ENCODE peak calls at places on chromosome 15, in five cellular contexts. H, V, X, O and Y are unnamed samples.

GRCh38 chr15:32704343-32705076 is 13.3 kb upstream of the GREM1 start:
- DNase-seq in O (no peak), V (no peak), H (peak; percentile 3), X (no peak), Y (no peak)

GRCh38 chr15:68364028-68364659 is 67.8 kb downstream of the ITGA11 start:
- DNase-seq in O (no peak), X (no peak), H (no peak), V (no peak), Y (no peak)

GRCh38 chr15:59997070-59997701 is 6.9 kb upstream of the FOXB1 start:
- DNase-seq in X (no peak), O (no peak), V (peak; percentile 23), H (peak; percentile 37), Y (peak; percentile 51)

GRCh38 chr15:80996247-80996646 is 4.5 kb upstream of the TLNRD1 start:
- DNase-seq in O (no peak), X (no peak), V (no peak), H (no peak), Y (no peak)

GRCh38 chr15:83559310-83559966 is 94.5 kb upstream of the ADAMTSL3 start:
- DNase-seq in V (peak; percentile 57), H (peak; percentile 10), X (peak; percentile 30), O (peak; percentile 48), Y (peak; percentile 54)

GRCh38 chr15:48722764-48723661 is 77.5 kb upstream of the FBN1 start:
- DNase-seq in X (no peak), V (peak; percentile 93), H (no peak), O (no peak), Y (no peak)

GRCh38 chr15:78167227-78167888 is 18.2 kb downstream of the IDH3A start:
- DNase-seq in X (no peak), V (no peak), H (no peak), O (no peak), Y (no peak)

GRCh38 chr15:86691091-86691490 is 611.4 kb downstream of the AGBL1 start:
- DNase-seq in H (no peak), V (no peak), X (no peak), O (no peak), Y (no peak)

GRCh38 chr15:66809664-66810063 is 107.6 kb downstream of the SMAD6 start:
- DNase-seq in X (no peak), O (no peak), V (no peak), H (no peak), Y (no peak)

GRCh38 chr15:95865330-95865739 is 465.2 kb upstream of the NR2F2 start:
- DNase-seq in X (no peak), H (no peak), O (no peak), V (no peak), Y (no peak)

GRCh38 chr15:57902155-57902554 is 163.4 kb downstream of the ALDH1A2 start:
- DNase-seq in H (no peak), O (no peak), X (no peak), V (peak; percentile 59), Y (no peak)

GRCh38 chr15:100781961-100782525 is 97.6 kb upstream of the ALDH1A3 start:
- DNase-seq in V (no peak), H (no peak), X (no peak), O (no peak), Y (no peak)

GRCh38 chr15:90620379-90621134 is 90.8 kb downstream of the CRTC3 start:
- DNase-seq in X (no peak), V (no peak), O (no peak), H (no peak), Y (no peak)

GRCh38 chr15:33242669-33243191 is 48.2 kb upstream of the FMN1 start:
- DNase-seq in H (no peak), V (peak; percentile 76), X (no peak), O (no peak), Y (no peak)

GRCh38 chr15:78685925-78686324 is 44.9 kb upstream of the CHRNB4 start:
- DNase-seq in H (no peak), O (no peak), X (no peak), V (no peak), Y (peak; percentile 5)

GRCh38 chr15:83602021-83602420 is 51.9 kb upstream of the ADAMTSL3 start:
- DNase-seq in H (no peak), V (peak; percentile 83), X (no peak), O (no peak), Y (no peak)

GRCh38 chr15:82649226-82649999 is 2.2 kb upstream of the CPEB1 start:
- DNase-seq in X (no peak), H (no peak), O (no peak), V (no peak), Y (no peak)

GRCh38 chr15:101192081-101192480 is 59.8 kb downstream of the CHSY1 start:
- DNase-seq in O (no peak), H (no peak), X (no peak), V (no peak), Y (no peak)

GRCh38 chr15:66400351-66400774 is 13.7 kb downstream of the MAP2K1 start:
- DNase-seq in V (peak; percentile 62), X (no peak), H (no peak), O (no peak), Y (no peak)

GRCh38 chr15:101614001-101614585 is 38.1 kb downstream of the TM2D3 start:
- DNase-seq in O (no peak), H (no peak), V (no peak), X (no peak), Y (no peak)

GRCh38 chr15:48392356-48392755 is 61.1 kb downstream of the DUT start:
- DNase-seq in O (no peak), V (no peak), X (no peak), H (no peak), Y (no peak)

GRCh38 chr15:86653344-86654192 is 573.9 kb downstream of the AGBL1 start:
- DNase-seq in O (no peak), V (no peak), H (no peak), X (no peak), Y (no peak)

GRCh38 chr15:66761723-66762595 is 59.9 kb downstream of the SMAD6 start:
- DNase-seq in O (no peak), V (no peak), H (no peak), X (no peak), Y (peak; percentile 43)

GRCh38 chr15:39323706-39324105 is 257.2 kb upstream of the THBS1 start:
- DNase-seq in V (no peak), O (no peak), X (no peak), H (no peak), Y (no peak)

GRCh38 chr15:89199734-89200133 is 21.6 kb downstream of the RLBP1 start:
- DNase-seq in V (no peak), H (no peak), X (no peak), O (no peak), Y (no peak)

GRCh38 chr15:98397411-98397810 is 250.9 kb upstream of the IGF1R start:
- DNase-seq in H (no peak), V (no peak), X (no peak), O (no peak), Y (no peak)

GRCh38 chr15:62573856-62574255 is 408.8 kb upstream of the C2CD4B start:
- DNase-seq in O (no peak), X (no peak), H (no peak), V (no peak), Y (no peak)

GRCh38 chr15:60626051-60626450 is 147.1 kb upstream of the ICE2 start:
- DNase-seq in X (no peak), O (no peak), H (no peak), V (no peak), Y (no peak)

GRCh38 chr15:78457101-78457500 is 19.1 kb downstream of the IREB2 start:
- DNase-seq in X (no peak), V (no peak), H (peak; percentile 11), O (no peak), Y (no peak)

GRCh38 chr15:31390777-31391486 is 64.3 kb downstream of the KLF13 start:
- DNase-seq in O (no peak), V (no peak), X (no peak), H (no peak), Y (no peak)

GRCh38 chr15:69679623-69680228 is 227.1 kb downstream of the RPLP1 start:
- DNase-seq in X (no peak), H (no peak), O (no peak), V (no peak), Y (no peak)

GRCh38 chr15:51801391-51801835 is 28.0 kb upstream of the TMOD3 start:
- DNase-seq in X (no peak), V (peak; percentile 32), H (no peak), O (peak; percentile 20), Y (no peak)

GRCh38 chr15:69082041-69082502 is 67.6 kb downstream of the NOX5 start:
- DNase-seq in H (no peak), X (no peak), V (no peak), O (no peak), Y (no peak)

GRCh38 chr15:78212546-78213424 is 21.6 kb downstream of the ACSBG1 start:
- DNase-seq in V (peak; percentile 93), H (no peak), X (peak; percentile 84), O (peak; percentile 23), Y (no peak)

GRCh38 chr15:44394062-44394461 is 33.4 kb upstream of the CTDSPL2 start:
- DNase-seq in V (no peak), X (no peak), O (peak; percentile 43), H (no peak), Y (no peak)

GRCh38 chr15:41790169-41790568 is 15.9 kb downstream of the MAPKBP1 start:
- DNase-seq in O (no peak), X (no peak), V (no peak), H (no peak), Y (no peak)

GRCh38 chr15:38253448-38253847 is 812 bp downstream of the SPRED1 start:
- DNase-seq in X (peak; percentile 13), H (no peak), V (peak; percentile 72), O (no peak), Y (no peak)